ENCODE peak calls at places on chromosome 15, in seven cellular contexts. One of them, this sample, is unnamed. For H3K9me3, the result is how much of the 10 kb centered on the place peaks cover.

GRCh38 chr15:97977734-97978133 is 17.2 kb downstream of the ARRDC4 start:
- ATAC-seq in thoracic aorta: no peak
- ATAC-seq in pancreas: peak
- ATAC-seq in gastrocnemius medialis: no peak
- ATAC-seq in Panc1: no peak
- ATAC-seq in PC-3: peak
- ATAC-seq in heart right ventricle: no peak
- ATAC-seq in this sample: no peak

GRCh38 chr15:73387507-73388255 is 18.9 kb upstream of the HCN4 start:
- ATAC-seq in gastrocnemius medialis: no peak
- ATAC-seq in PC-3: peak
- ATAC-seq in Panc1: peak
- ATAC-seq in pancreas: peak
- ATAC-seq in thoracic aorta: no peak
- ATAC-seq in heart right ventricle: peak
- ATAC-seq in this sample: peak

GRCh38 chr15:55661431-55661830 is 73.3 kb upstream of the PYGO1 start:
- ATAC-seq in thoracic aorta: no peak
- ATAC-seq in PC-3: no peak
- ATAC-seq in Panc1: no peak
- ATAC-seq in heart right ventricle: no peak
- ATAC-seq in gastrocnemius medialis: no peak
- ATAC-seq in pancreas: no peak
- ATAC-seq in this sample: no peak

GRCh38 chr15:78950343-78950742 is 5.5 kb upstream of the CTSH start:
- ATAC-seq in gastrocnemius medialis: peak
- ATAC-seq in heart right ventricle: no peak
- ATAC-seq in PC-3: no peak
- ATAC-seq in thoracic aorta: no peak
- ATAC-seq in pancreas: peak
- ATAC-seq in Panc1: no peak
- ATAC-seq in this sample: no peak

GRCh38 chr15:77984446-77984861 is 93.1 kb downstream of the TBC1D2B start:
- ATAC-seq in heart right ventricle: no peak
- ATAC-seq in PC-3: no peak
- ATAC-seq in gastrocnemius medialis: no peak
- ATAC-seq in thoracic aorta: no peak
- ATAC-seq in Panc1: no peak
- ATAC-seq in pancreas: no peak
- ATAC-seq in this sample: no peak

GRCh38 chr15:75673426-75674247 is 25.9 kb downstream of the SNX33 start:
- ATAC-seq in Panc1: peak
- ATAC-seq in PC-3: no peak
- ATAC-seq in gastrocnemius medialis: peak
- ATAC-seq in heart right ventricle: peak
- ATAC-seq in pancreas: peak
- ATAC-seq in thoracic aorta: peak
- ATAC-seq in this sample: peak

GRCh38 chr15:33148129-33148850 is 46.2 kb downstream of the FMN1 start:
- ATAC-seq in Panc1: no peak
- ATAC-seq in thoracic aorta: no peak
- ATAC-seq in pancreas: no peak
- ATAC-seq in heart right ventricle: no peak
- ATAC-seq in PC-3: no peak
- ATAC-seq in gastrocnemius medialis: no peak
- ATAC-seq in this sample: no peak

GRCh38 chr15:63407612-63408011 is 26.0 kb upstream of the CA12 start:
- ATAC-seq in pancreas: no peak
- ATAC-seq in PC-3: no peak
- ATAC-seq in heart right ventricle: no peak
- ATAC-seq in thoracic aorta: no peak
- ATAC-seq in Panc1: no peak
- ATAC-seq in gastrocnemius medialis: no peak
- ATAC-seq in this sample: no peak

GRCh38 chr15:35299059-35299735 is 214.1 kb upstream of the NANOGP8 start:
- ATAC-seq in gastrocnemius medialis: no peak
- ATAC-seq in Panc1: no peak
- ATAC-seq in pancreas: no peak
- ATAC-seq in heart right ventricle: no peak
- ATAC-seq in PC-3: no peak
- ATAC-seq in thoracic aorta: no peak
- ATAC-seq in this sample: no peak

GRCh38 chr15:27686376-27686775 is 412.7 kb downstream of the OCA2 start:
- ATAC-seq in gastrocnemius medialis: no peak
- ATAC-seq in heart right ventricle: no peak
- ATAC-seq in Panc1: no peak
- ATAC-seq in PC-3: no peak
- ATAC-seq in thoracic aorta: no peak
- ATAC-seq in pancreas: no peak
- ATAC-seq in this sample: no peak

GRCh38 chr15:51681303-51681963 is at the start of gene SCG3:
- ATAC-seq in thoracic aorta: no peak
- ATAC-seq in Panc1: peak
- ATAC-seq in gastrocnemius medialis: no peak
- ATAC-seq in pancreas: peak
- ATAC-seq in PC-3: peak
- ATAC-seq in heart right ventricle: peak
- ATAC-seq in this sample: peak

GRCh38 chr15:96678386-96678785 is 347.9 kb downstream of the NR2F2 start:
- ATAC-seq in pancreas: no peak
- ATAC-seq in heart right ventricle: no peak
- ATAC-seq in thoracic aorta: no peak
- ATAC-seq in gastrocnemius medialis: no peak
- ATAC-seq in Panc1: no peak
- ATAC-seq in PC-3: no peak
- ATAC-seq in this sample: no peak

GRCh38 chr15:65550681-65551098 is 20.4 kb downstream of the HACD3 start:
- ATAC-seq in gastrocnemius medialis: no peak
- ATAC-seq in heart right ventricle: no peak
- ATAC-seq in PC-3: no peak
- ATAC-seq in Panc1: no peak
- ATAC-seq in thoracic aorta: no peak
- ATAC-seq in pancreas: peak
- ATAC-seq in this sample: no peak

GRCh38 chr15:69979269-69979668 is 118.4 kb downstream of the TLE3 start:
- ATAC-seq in heart right ventricle: no peak
- ATAC-seq in thoracic aorta: no peak
- ATAC-seq in PC-3: peak
- ATAC-seq in gastrocnemius medialis: no peak
- ATAC-seq in pancreas: peak
- ATAC-seq in Panc1: peak
- ATAC-seq in this sample: no peak
- TF ChIP-seq CTCF in heart right ventricle: peak
- TF ChIP-seq CTCF in thoracic aorta: no peak
- TF ChIP-seq CTCF in PC-3: no peak
- TF ChIP-seq CTCF in gastrocnemius medialis: no peak
- TF ChIP-seq CTCF in pancreas: no peak
- TF ChIP-seq CTCF in Panc1: no peak
- TF ChIP-seq CTCF in this sample: no peak

GRCh38 chr15:43360821-43361220 is 10.0 kb downstream of the ZSCAN29 start:
- ATAC-seq in heart right ventricle: no peak
- ATAC-seq in gastrocnemius medialis: no peak
- ATAC-seq in thoracic aorta: no peak
- ATAC-seq in Panc1: no peak
- ATAC-seq in PC-3: no peak
- ATAC-seq in pancreas: no peak
- ATAC-seq in this sample: no peak

DNA sequence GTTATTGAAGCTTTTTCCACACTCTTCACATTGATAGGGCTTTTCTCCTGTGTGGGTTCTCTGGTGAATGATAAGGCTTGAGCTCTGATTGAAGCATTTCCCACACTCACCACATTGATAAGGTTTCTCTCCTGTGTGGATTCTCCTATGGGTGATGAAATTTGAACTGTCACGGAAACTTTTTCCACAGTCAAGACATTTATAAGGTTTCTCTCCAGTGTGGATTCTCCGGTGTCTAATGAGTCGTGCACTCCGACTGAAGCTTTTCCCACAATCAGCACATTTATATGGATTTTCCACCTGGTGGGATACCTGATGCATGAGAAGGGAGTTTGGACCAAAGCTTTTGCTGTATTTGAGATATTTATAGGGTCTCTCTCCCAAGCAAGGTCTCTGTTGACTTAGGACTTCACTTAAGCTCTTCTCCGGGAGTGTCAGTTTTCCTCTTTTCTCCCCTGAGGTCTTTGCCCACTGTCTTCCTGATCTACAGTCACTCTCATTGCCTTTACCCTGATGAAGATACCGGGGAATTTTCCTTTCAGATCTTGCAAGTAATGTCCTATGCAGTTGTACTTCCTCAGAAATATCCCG is 9.4 kb downstream of the ZSCAN29 start:
- ATAC-seq in pancreas: no peak
- ATAC-seq in PC-3: no peak
- ATAC-seq in thoracic aorta: no peak
- ATAC-seq in gastrocnemius medialis: no peak
- ATAC-seq in Panc1: no peak
- ATAC-seq in heart right ventricle: no peak
- ATAC-seq in this sample: no peak
- H3K9me3 ChIP-seq in pancreas: under half
- H3K9me3 ChIP-seq in PC-3: under half
- H3K9me3 ChIP-seq in thoracic aorta: under half
- H3K9me3 ChIP-seq in gastrocnemius medialis: under half
- H3K9me3 ChIP-seq in Panc1: half or more
- H3K9me3 ChIP-seq in heart right ventricle: half or more
- H3K9me3 ChIP-seq in this sample: half or more

GRCh38 chr15:36908991-36909390 is 191.4 kb downstream of the MEIS2 start:
- ATAC-seq in gastrocnemius medialis: no peak
- ATAC-seq in Panc1: no peak
- ATAC-seq in PC-3: no peak
- ATAC-seq in thoracic aorta: no peak
- ATAC-seq in heart right ventricle: no peak
- ATAC-seq in pancreas: no peak
- ATAC-seq in this sample: no peak
- H3K27ac ChIP-seq in gastrocnemius medialis: no peak
- H3K27ac ChIP-seq in Panc1: no peak
- H3K27ac ChIP-seq in PC-3: no peak
- H3K27ac ChIP-seq in thoracic aorta: no peak
- H3K27ac ChIP-seq in heart right ventricle: no peak
- H3K27ac ChIP-seq in pancreas: no peak
- H3K27ac ChIP-seq in this sample: no peak

GRCh38 chr15:89335289-89336041 is 841 bp upstream of the POLG start:
- ATAC-seq in PC-3: peak
- ATAC-seq in gastrocnemius medialis: peak
- ATAC-seq in thoracic aorta: no peak
- ATAC-seq in Panc1: no peak
- ATAC-seq in pancreas: peak
- ATAC-seq in heart right ventricle: peak
- ATAC-seq in this sample: no peak

GRCh38 chr15:89333011-89333860 is 1.4 kb downstream of the POLG start:
- ATAC-seq in pancreas: no peak
- ATAC-seq in Panc1: no peak
- ATAC-seq in thoracic aorta: no peak
- ATAC-seq in heart right ventricle: no peak
- ATAC-seq in gastrocnemius medialis: no peak
- ATAC-seq in PC-3: no peak
- ATAC-seq in this sample: no peak

GRCh38 chr15:89332446-89332845 is 2.2 kb downstream of the POLG start:
- ATAC-seq in heart right ventricle: no peak
- ATAC-seq in Panc1: no peak
- ATAC-seq in gastrocnemius medialis: no peak
- ATAC-seq in PC-3: no peak
- ATAC-seq in thoracic aorta: no peak
- ATAC-seq in pancreas: no peak
- ATAC-seq in this sample: no peak

GRCh38 chr15:89334510-89335288 is at the start of gene POLG:
- ATAC-seq in Panc1: peak
- ATAC-seq in heart right ventricle: peak
- ATAC-seq in pancreas: peak
- ATAC-seq in PC-3: peak
- ATAC-seq in thoracic aorta: peak
- ATAC-seq in gastrocnemius medialis: peak
- ATAC-seq in this sample: peak

GRCh38 chr15:89333959-89334509 is 590 bp downstream of the POLG start:
- ATAC-seq in gastrocnemius medialis: peak
- ATAC-seq in pancreas: no peak
- ATAC-seq in heart right ventricle: no peak
- ATAC-seq in thoracic aorta: no peak
- ATAC-seq in Panc1: no peak
- ATAC-seq in PC-3: no peak
- ATAC-seq in this sample: no peak
- TF ChIP-seq CTCF in gastrocnemius medialis: no peak
- TF ChIP-seq CTCF in pancreas: no peak
- TF ChIP-seq CTCF in heart right ventricle: no peak
- TF ChIP-seq CTCF in thoracic aorta: no peak
- TF ChIP-seq CTCF in Panc1: no peak
- TF ChIP-seq CTCF in PC-3: no peak
- TF ChIP-seq CTCF in this sample: no peak

GRCh38 chr15:25067725-25068309 is 113.0 kb downstream of the SNRPN start:
- ATAC-seq in PC-3: no peak
- ATAC-seq in gastrocnemius medialis: no peak
- ATAC-seq in pancreas: no peak
- ATAC-seq in Panc1: no peak
- ATAC-seq in heart right ventricle: no peak
- ATAC-seq in thoracic aorta: no peak
- ATAC-seq in this sample: no peak
- H3K9me3 ChIP-seq in PC-3: half or more
- H3K9me3 ChIP-seq in gastrocnemius medialis: half or more
- H3K9me3 ChIP-seq in pancreas: half or more
- H3K9me3 ChIP-seq in Panc1: half or more
- H3K9me3 ChIP-seq in heart right ventricle: half or more
- H3K9me3 ChIP-seq in thoracic aorta: half or more
- H3K9me3 ChIP-seq in this sample: under half

DNA sequence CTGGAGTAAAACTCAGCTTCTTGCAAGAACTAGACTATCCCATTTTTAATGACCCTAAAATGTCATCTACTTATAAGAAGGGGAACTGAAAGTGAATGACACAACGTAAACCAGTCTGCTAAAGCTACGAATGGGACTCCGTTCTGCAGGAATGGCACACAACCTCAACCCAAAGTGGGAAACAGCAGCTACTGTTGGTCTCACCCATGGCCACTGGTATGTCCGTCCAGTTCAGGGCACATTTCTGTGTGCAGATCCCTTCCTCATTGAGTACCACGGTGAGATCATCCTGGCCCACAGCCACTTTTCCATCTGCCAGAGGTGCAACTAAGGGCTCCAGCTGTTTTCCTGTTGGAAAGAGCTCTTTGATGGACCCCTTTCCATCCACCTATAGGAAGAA is 23.8 kb downstream of the VPS39 start:
- ATAC-seq in Panc1: no peak
- ATAC-seq in heart right ventricle: no peak
- ATAC-seq in pancreas: peak
- ATAC-seq in gastrocnemius medialis: no peak
- ATAC-seq in thoracic aorta: no peak
- ATAC-seq in PC-3: no peak
- ATAC-seq in this sample: peak
- H3K27ac ChIP-seq in Panc1: no peak
- H3K27ac ChIP-seq in heart right ventricle: no peak
- H3K27ac ChIP-seq in pancreas: no peak
- H3K27ac ChIP-seq in gastrocnemius medialis: no peak
- H3K27ac ChIP-seq in thoracic aorta: no peak
- H3K27ac ChIP-seq in PC-3: no peak
- H3K27ac ChIP-seq in this sample: no peak

GRCh38 chr15:69475769-69476358 is 23.2 kb downstream of the RPLP1 start:
- ATAC-seq in pancreas: peak
- ATAC-seq in gastrocnemius medialis: peak
- ATAC-seq in PC-3: peak
- ATAC-seq in thoracic aorta: peak
- ATAC-seq in heart right ventricle: peak
- ATAC-seq in Panc1: peak
- ATAC-seq in this sample: peak
- TF ChIP-seq CTCF in pancreas: peak
- TF ChIP-seq CTCF in gastrocnemius medialis: peak
- TF ChIP-seq CTCF in PC-3: peak
- TF ChIP-seq CTCF in thoracic aorta: peak
- TF ChIP-seq CTCF in heart right ventricle: peak
- TF ChIP-seq CTCF in Panc1: peak
- TF ChIP-seq CTCF in this sample: peak

This sample was measured in gastroesophageal sphincter.